ENCODE peak calls at places on chromosomes 6 and 20, in nine cellular contexts. One of them, this sample, is unnamed.

GRCh38 chr6:169866140-169866534 is 114.7 kb downstream of the ERMARD start:
- DNase-seq in cardiac fibroblast: no peak
- DNase-seq in AG10803: no peak
- DNase-seq in GM12864: no peak
- DNase-seq in Peyer's patch: no peak
- DNase-seq in transverse colon: no peak
- DNase-seq in AG09309: no peak
- DNase-seq in HepG2: no peak
- DNase-seq in CD8-positive, alpha-beta memory T cell: no peak
- DNase-seq in this sample: no peak

GRCh38 chr20:2037296-2037914 is 43.5 kb upstream of the PDYN start:
- DNase-seq in cardiac fibroblast: no peak
- DNase-seq in AG10803: no peak
- DNase-seq in GM12864: no peak
- DNase-seq in Peyer's patch: no peak
- DNase-seq in transverse colon: no peak
- DNase-seq in AG09309: no peak
- DNase-seq in HepG2: no peak
- DNase-seq in CD8-positive, alpha-beta memory T cell: no peak
- DNase-seq in this sample: no peak

GRCh38 chr6:87155920-87156600 is 695 bp downstream of the ZNF292 start:
- DNase-seq in cardiac fibroblast: peak
- DNase-seq in AG10803: peak
- DNase-seq in GM12864: no peak
- DNase-seq in Peyer's patch: peak
- DNase-seq in transverse colon: peak
- DNase-seq in AG09309: no peak
- DNase-seq in HepG2: peak
- DNase-seq in CD8-positive, alpha-beta memory T cell: no peak
- DNase-seq in this sample: peak

GRCh38 chr6:12196326-12196936 is 93.7 kb upstream of the EDN1 start:
- DNase-seq in cardiac fibroblast: peak
- DNase-seq in AG10803: peak
- DNase-seq in GM12864: no peak
- DNase-seq in Peyer's patch: no peak
- DNase-seq in transverse colon: no peak
- DNase-seq in AG09309: no peak
- DNase-seq in HepG2: no peak
- DNase-seq in CD8-positive, alpha-beta memory T cell: no peak
- DNase-seq in this sample: peak

GRCh38 chr6:72922401-72922800 is 300.5 kb downstream of the KCNQ5 start:
- DNase-seq in cardiac fibroblast: no peak
- DNase-seq in AG10803: peak
- DNase-seq in GM12864: no peak
- DNase-seq in Peyer's patch: no peak
- DNase-seq in transverse colon: no peak
- DNase-seq in AG09309: no peak
- DNase-seq in HepG2: no peak
- DNase-seq in CD8-positive, alpha-beta memory T cell: no peak
- DNase-seq in this sample: no peak

GRCh38 chr20:63748356-63749270 is 9.0 kb downstream of the SLC2A4RG start:
- DNase-seq in cardiac fibroblast: no peak
- DNase-seq in AG10803: no peak
- DNase-seq in GM12864: no peak
- DNase-seq in Peyer's patch: no peak
- DNase-seq in transverse colon: no peak
- DNase-seq in AG09309: no peak
- DNase-seq in HepG2: no peak
- DNase-seq in CD8-positive, alpha-beta memory T cell: no peak
- DNase-seq in this sample: no peak

GRCh38 chr6:108942556-108943492 is 94.6 kb downstream of the ARMC2 start:
- DNase-seq in cardiac fibroblast: no peak
- DNase-seq in AG10803: no peak
- DNase-seq in GM12864: no peak
- DNase-seq in Peyer's patch: peak
- DNase-seq in transverse colon: no peak
- DNase-seq in AG09309: no peak
- DNase-seq in HepG2: no peak
- DNase-seq in CD8-positive, alpha-beta memory T cell: peak
- DNase-seq in this sample: no peak

GRCh38 chr6:137910424-137910834 is 43.4 kb downstream of the TNFAIP3 start:
- DNase-seq in cardiac fibroblast: peak
- DNase-seq in AG10803: peak
- DNase-seq in GM12864: no peak
- DNase-seq in Peyer's patch: peak
- DNase-seq in transverse colon: no peak
- DNase-seq in AG09309: no peak
- DNase-seq in HepG2: no peak
- DNase-seq in CD8-positive, alpha-beta memory T cell: no peak
- DNase-seq in this sample: no peak

GRCh38 chr20:40416274-40416673 is 272.8 kb downstream of the MAFB start:
- DNase-seq in cardiac fibroblast: no peak
- DNase-seq in AG10803: no peak
- DNase-seq in GM12864: no peak
- DNase-seq in Peyer's patch: no peak
- DNase-seq in transverse colon: no peak
- DNase-seq in AG09309: no peak
- DNase-seq in HepG2: no peak
- DNase-seq in CD8-positive, alpha-beta memory T cell: no peak
- DNase-seq in this sample: no peak

GRCh38 chr6:129501401-129502051 is 208.5 kb downstream of the ARHGAP18 start:
- DNase-seq in cardiac fibroblast: peak
- DNase-seq in AG10803: peak
- DNase-seq in GM12864: no peak
- DNase-seq in Peyer's patch: peak
- DNase-seq in transverse colon: peak
- DNase-seq in AG09309: peak
- DNase-seq in HepG2: peak
- DNase-seq in CD8-positive, alpha-beta memory T cell: no peak
- DNase-seq in this sample: peak

GRCh38 chr20:20780127-20780822 is 67.8 kb upstream of the RALGAPA2 start:
- DNase-seq in cardiac fibroblast: peak
- DNase-seq in AG10803: peak
- DNase-seq in GM12864: no peak
- DNase-seq in Peyer's patch: peak
- DNase-seq in transverse colon: peak
- DNase-seq in AG09309: no peak
- DNase-seq in HepG2: peak
- DNase-seq in CD8-positive, alpha-beta memory T cell: peak
- DNase-seq in this sample: peak

GRCh38 chr20:60486345-60486744 is 528.1 kb downstream of the CDH26 start:
- DNase-seq in cardiac fibroblast: no peak
- DNase-seq in AG10803: no peak
- DNase-seq in GM12864: no peak
- DNase-seq in Peyer's patch: no peak
- DNase-seq in transverse colon: no peak
- DNase-seq in AG09309: no peak
- DNase-seq in HepG2: no peak
- DNase-seq in CD8-positive, alpha-beta memory T cell: no peak
- DNase-seq in this sample: no peak

GRCh38 chr6:166361080-166361429 is 18.7 kb upstream of the SFT2D1 start:
- DNase-seq in cardiac fibroblast: peak
- DNase-seq in AG10803: peak
- DNase-seq in GM12864: no peak
- DNase-seq in Peyer's patch: no peak
- DNase-seq in transverse colon: no peak
- DNase-seq in AG09309: no peak
- DNase-seq in HepG2: peak
- DNase-seq in CD8-positive, alpha-beta memory T cell: no peak
- DNase-seq in this sample: peak

GRCh38 chr20:62662422-62662821 is 20.1 kb downstream of the SLCO4A1 start:
- DNase-seq in cardiac fibroblast: peak
- DNase-seq in AG10803: peak
- DNase-seq in GM12864: no peak
- DNase-seq in Peyer's patch: no peak
- DNase-seq in transverse colon: no peak
- DNase-seq in AG09309: peak
- DNase-seq in HepG2: no peak
- DNase-seq in CD8-positive, alpha-beta memory T cell: no peak
- DNase-seq in this sample: peak

GRCh38 chr6:14235653-14236356 is 118.2 kb downstream of the CD83 start:
- DNase-seq in cardiac fibroblast: no peak
- DNase-seq in AG10803: no peak
- DNase-seq in GM12864: no peak
- DNase-seq in Peyer's patch: no peak
- DNase-seq in transverse colon: no peak
- DNase-seq in AG09309: no peak
- DNase-seq in HepG2: no peak
- DNase-seq in CD8-positive, alpha-beta memory T cell: no peak
- DNase-seq in this sample: no peak

GRCh38 chr6:159790149-159790946 is at the start of gene MRPL18:
- DNase-seq in cardiac fibroblast: peak
- DNase-seq in AG10803: peak
- DNase-seq in GM12864: peak
- DNase-seq in Peyer's patch: peak
- DNase-seq in transverse colon: peak
- DNase-seq in AG09309: peak
- DNase-seq in HepG2: peak
- DNase-seq in CD8-positive, alpha-beta memory T cell: peak
- DNase-seq in this sample: peak

GRCh38 chr6:130075879-130076278 is 57.5 kb downstream of the L3MBTL3 start:
- DNase-seq in cardiac fibroblast: no peak
- DNase-seq in AG10803: no peak
- DNase-seq in GM12864: no peak
- DNase-seq in Peyer's patch: no peak
- DNase-seq in transverse colon: no peak
- DNase-seq in AG09309: no peak
- DNase-seq in HepG2: no peak
- DNase-seq in CD8-positive, alpha-beta memory T cell: no peak
- DNase-seq in this sample: peak

GRCh38 chr6:133890941-133891813 is 2.3 kb downstream of the TCF21 start:
- DNase-seq in cardiac fibroblast: peak
- DNase-seq in AG10803: peak
- DNase-seq in GM12864: no peak
- DNase-seq in Peyer's patch: peak
- DNase-seq in transverse colon: peak
- DNase-seq in AG09309: no peak
- DNase-seq in HepG2: no peak
- DNase-seq in CD8-positive, alpha-beta memory T cell: no peak
- DNase-seq in this sample: peak

GRCh38 chr6:558089-558488 is 98.8 kb downstream of the HUS1B start:
- DNase-seq in cardiac fibroblast: peak
- DNase-seq in AG10803: no peak
- DNase-seq in GM12864: no peak
- DNase-seq in Peyer's patch: no peak
- DNase-seq in transverse colon: no peak
- DNase-seq in AG09309: no peak
- DNase-seq in HepG2: no peak
- DNase-seq in CD8-positive, alpha-beta memory T cell: no peak
- DNase-seq in this sample: no peak

GRCh38 chr6:43865947-43866346 is 95.9 kb downstream of the VEGFA start:
- DNase-seq in cardiac fibroblast: no peak
- DNase-seq in AG10803: no peak
- DNase-seq in GM12864: no peak
- DNase-seq in Peyer's patch: no peak
- DNase-seq in transverse colon: no peak
- DNase-seq in AG09309: no peak
- DNase-seq in HepG2: no peak
- DNase-seq in CD8-positive, alpha-beta memory T cell: no peak
- DNase-seq in this sample: peak

GRCh38 chr6:26003102-26003694 is 40.6 kb downstream of the TRIM38 start:
- DNase-seq in cardiac fibroblast: peak
- DNase-seq in AG10803: peak
- DNase-seq in GM12864: no peak
- DNase-seq in Peyer's patch: peak
- DNase-seq in transverse colon: peak
- DNase-seq in AG09309: no peak
- DNase-seq in HepG2: peak
- DNase-seq in CD8-positive, alpha-beta memory T cell: peak
- DNase-seq in this sample: peak

GRCh38 chr6:45576648-45577624 is 199.2 kb upstream of the SUPT3H start:
- DNase-seq in cardiac fibroblast: no peak
- DNase-seq in AG10803: no peak
- DNase-seq in GM12864: no peak
- DNase-seq in Peyer's patch: no peak
- DNase-seq in transverse colon: no peak
- DNase-seq in AG09309: no peak
- DNase-seq in HepG2: no peak
- DNase-seq in CD8-positive, alpha-beta memory T cell: no peak
- DNase-seq in this sample: peak

GRCh38 chr6:43944908-43945777 is 175.1 kb downstream of the VEGFA start:
- DNase-seq in cardiac fibroblast: peak
- DNase-seq in AG10803: peak
- DNase-seq in GM12864: no peak
- DNase-seq in Peyer's patch: no peak
- DNase-seq in transverse colon: no peak
- DNase-seq in AG09309: no peak
- DNase-seq in HepG2: no peak
- DNase-seq in CD8-positive, alpha-beta memory T cell: no peak
- DNase-seq in this sample: no peak

GRCh38 chr6:168093071-168093505 is 14.1 kb upstream of the FRMD1 start:
- DNase-seq in cardiac fibroblast: no peak
- DNase-seq in AG10803: no peak
- DNase-seq in GM12864: no peak
- DNase-seq in Peyer's patch: peak
- DNase-seq in transverse colon: peak
- DNase-seq in AG09309: no peak
- DNase-seq in HepG2: peak
- DNase-seq in CD8-positive, alpha-beta memory T cell: no peak
- DNase-seq in this sample: no peak
- H3K4me3 ChIP-seq in cardiac fibroblast: no peak
- H3K4me3 ChIP-seq in AG10803: no peak
- H3K4me3 ChIP-seq in GM12864: no peak
- H3K4me3 ChIP-seq in Peyer's patch: no peak
- H3K4me3 ChIP-seq in transverse colon: no peak
- H3K4me3 ChIP-seq in AG09309: no peak
- H3K4me3 ChIP-seq in HepG2: no peak
- H3K4me3 ChIP-seq in CD8-positive, alpha-beta memory T cell: no peak
- H3K4me3 ChIP-seq in this sample: no peak

GRCh38 chr6:42821846-42822245 is 40.0 kb downstream of the BICRAL start:
- DNase-seq in cardiac fibroblast: peak
- DNase-seq in AG10803: no peak
- DNase-seq in GM12864: no peak
- DNase-seq in Peyer's patch: no peak
- DNase-seq in transverse colon: no peak
- DNase-seq in AG09309: no peak
- DNase-seq in HepG2: no peak
- DNase-seq in CD8-positive, alpha-beta memory T cell: no peak
- DNase-seq in this sample: no peak
- H3K4me3 ChIP-seq in cardiac fibroblast: no peak
- H3K4me3 ChIP-seq in AG10803: no peak
- H3K4me3 ChIP-seq in GM12864: no peak
- H3K4me3 ChIP-seq in Peyer's patch: no peak
- H3K4me3 ChIP-seq in transverse colon: no peak
- H3K4me3 ChIP-seq in AG09309: no peak
- H3K4me3 ChIP-seq in HepG2: no peak
- H3K4me3 ChIP-seq in CD8-positive, alpha-beta memory T cell: no peak
- H3K4me3 ChIP-seq in this sample: no peak

GRCh38 chr6:163181666-163182180 is 232.8 kb upstream of the QKI start:
- DNase-seq in cardiac fibroblast: no peak
- DNase-seq in AG10803: no peak
- DNase-seq in GM12864: no peak
- DNase-seq in Peyer's patch: no peak
- DNase-seq in transverse colon: no peak
- DNase-seq in AG09309: no peak
- DNase-seq in HepG2: no peak
- DNase-seq in CD8-positive, alpha-beta memory T cell: no peak
- DNase-seq in this sample: no peak
- H3K4me3 ChIP-seq in cardiac fibroblast: no peak
- H3K4me3 ChIP-seq in AG10803: no peak
- H3K4me3 ChIP-seq in GM12864: no peak
- H3K4me3 ChIP-seq in Peyer's patch: no peak
- H3K4me3 ChIP-seq in transverse colon: no peak
- H3K4me3 ChIP-seq in AG09309: no peak
- H3K4me3 ChIP-seq in HepG2: no peak
- H3K4me3 ChIP-seq in CD8-positive, alpha-beta memory T cell: no peak
- H3K4me3 ChIP-seq in this sample: no peak

GRCh38 chr20:34871320-34871926 is 1.2 kb downstream of the GGT7 start:
- DNase-seq in cardiac fibroblast: no peak
- DNase-seq in AG10803: no peak
- DNase-seq in GM12864: no peak
- DNase-seq in Peyer's patch: no peak
- DNase-seq in transverse colon: no peak
- DNase-seq in AG09309: no peak
- DNase-seq in HepG2: no peak
- DNase-seq in CD8-positive, alpha-beta memory T cell: no peak
- DNase-seq in this sample: no peak
- H3K4me3 ChIP-seq in cardiac fibroblast: peak
- H3K4me3 ChIP-seq in AG10803: peak
- H3K4me3 ChIP-seq in GM12864: no peak
- H3K4me3 ChIP-seq in Peyer's patch: no peak
- H3K4me3 ChIP-seq in transverse colon: no peak
- H3K4me3 ChIP-seq in AG09309: no peak
- H3K4me3 ChIP-seq in HepG2: peak
- H3K4me3 ChIP-seq in CD8-positive, alpha-beta memory T cell: peak
- H3K4me3 ChIP-seq in this sample: peak

This sample was measured in fibroblast of villous mesenchyme.